ENCODE peak calls at places on chromosomes 1 and 21, in four cellular contexts. T is MCF 10A, U is neural crest cell, L is spleen. K is an unnamed sample.

GRCh38 chr1:225409051-225409450 is 18.8 kb downstream of the LBR start:
- DNase-seq in L (no peak), T (no peak), U (no peak), K (no peak)

GRCh38 chr1:65238010-65238409 is 71.3 kb upstream of the DNAJC6 start:
- DNase-seq in U (no peak), T (no peak), L (no peak), K (no peak)

GRCh38 chr1:32100359-32100758 is 7.5 kb upstream of the KPNA6 start:
- DNase-seq in T (no peak), U (no peak), L (peak), K (no peak)

GRCh38 chr1:208086116-208086515 is 158.1 kb downstream of the PLXNA2 start:
- DNase-seq in L (no peak), U (no peak), T (no peak), K (no peak)

GRCh38 chr1:101507547-101507971 is 270.7 kb downstream of the S1PR1 start:
- DNase-seq in U (no peak), T (no peak), L (no peak), K (no peak)

GRCh38 chr21:38869946-38870345 is 64.2 kb downstream of the ETS2 start:
- DNase-seq in T (no peak), U (no peak), L (no peak), K (no peak)

GRCh38 chr1:7454052-7454815 is 316.9 kb upstream of the VAMP3 start:
- DNase-seq in T (no peak), U (peak), L (no peak), K (no peak)

GRCh38 chr1:12285496-12286143 is 55.8 kb downstream of the VPS13D start:
- DNase-seq in U (no peak), T (no peak), L (no peak), K (no peak)

GRCh38 chr1:43444151-43444826 is 9.4 kb downstream of the HYI start:
- DNase-seq in U (no peak), T (no peak), L (peak), K (no peak)

GRCh38 chr1:100452641-100453040 is 85.3 kb upstream of the GPR88 start:
- DNase-seq in T (no peak), U (no peak), L (no peak), K (no peak)

GRCh38 chr1:245695211-245695610 is 540.4 kb downstream of the KIF26B start:
- DNase-seq in T (no peak), L (peak), U (no peak), K (peak)

GRCh38 chr1:107404756-107405155 is 263.9 kb downstream of the NTNG1 start:
- DNase-seq in L (no peak), T (peak), U (no peak), K (no peak)

GRCh38 chr1:203666621-203667020 is 40.0 kb downstream of the ATP2B4 start:
- DNase-seq in T (no peak), U (no peak), L (no peak), K (no peak)

GRCh38 chr21:38661296-38662223 is 144.2 kb upstream of the ETS2 start:
- DNase-seq in U (peak), L (peak), T (no peak), K (no peak)

GRCh38 chr1:180623579-180624347 is 8.1 kb upstream of the XPR1 start:
- DNase-seq in L (no peak), U (no peak), T (peak), K (no peak)
- TF ChIP-seq CTCF in L (no peak), U (peak), T (no peak), K (peak)

DNA sequence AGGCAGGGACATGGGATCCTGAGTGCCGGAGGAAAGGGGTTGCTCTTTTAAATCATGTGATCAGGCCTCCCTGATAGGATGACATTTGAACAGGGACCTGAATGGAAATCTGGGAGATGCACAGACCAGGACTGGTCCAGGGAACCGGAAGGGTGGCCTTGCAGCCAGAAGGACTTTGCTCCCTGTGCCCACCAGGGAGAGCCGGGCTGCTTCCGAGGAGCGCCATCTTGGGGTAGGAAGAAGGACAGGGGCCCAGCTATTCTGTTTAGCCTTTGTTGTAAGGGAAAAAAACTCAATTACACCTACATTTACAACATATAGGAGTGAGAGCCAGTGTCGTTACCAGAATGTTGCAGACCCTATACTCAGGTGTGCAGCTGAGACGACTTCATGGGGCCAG is 5.5 kb downstream of the KLHDC7A start:
- DNase-seq in L (peak), U (peak), T (no peak), K (no peak)
- TF ChIP-seq CTCF in L (no peak), U (peak), T (no peak), K (no peak)

GRCh38 chr1:21814241-21814918 is 2.3 kb downstream of the LDLRAD2 start:
- DNase-seq in U (peak), L (peak), T (no peak), K (no peak)
- TF ChIP-seq CTCF in U (peak), L (peak), T (no peak), K (peak)

DNA sequence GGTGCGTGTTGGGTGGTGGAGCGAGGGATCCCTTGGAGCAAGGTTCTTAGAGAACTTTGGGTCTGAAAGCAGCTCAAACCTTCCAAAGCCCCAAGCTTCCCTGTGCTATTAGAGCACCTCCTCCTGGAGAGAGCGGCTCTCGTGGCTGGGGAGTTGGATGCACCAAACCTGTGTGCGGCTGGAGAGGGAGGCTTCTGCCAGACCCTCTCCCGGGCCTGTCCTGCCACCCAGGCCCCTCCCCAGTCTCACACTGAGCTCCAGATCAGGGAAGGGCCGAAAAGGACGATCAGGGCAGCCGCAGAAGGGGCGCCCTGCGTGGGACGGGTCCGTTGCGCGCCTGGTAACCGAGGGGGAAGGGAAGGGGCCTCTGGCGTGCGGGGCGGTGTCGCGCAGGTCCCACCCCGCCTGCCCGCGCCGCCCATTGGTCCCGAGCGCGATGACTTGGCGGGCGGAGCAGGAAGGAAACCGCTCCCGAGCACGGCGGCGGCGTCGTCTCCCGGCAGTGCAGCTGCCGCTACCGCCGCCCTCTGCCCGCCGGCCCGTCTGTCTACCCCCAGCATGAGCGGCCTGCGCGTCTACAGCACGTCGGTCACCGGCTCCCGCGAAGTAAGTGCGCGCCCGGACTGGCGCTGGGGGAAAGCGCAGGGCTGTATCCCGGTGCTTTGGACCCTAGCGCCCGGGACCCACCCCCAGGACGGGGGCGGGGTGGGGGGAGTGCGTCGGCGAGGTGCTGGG is at the start of gene SH3BGRL3:
- DNase-seq in U (peak), T (peak), L (peak), K (no peak)
- TF ChIP-seq CTCF in U (peak), T (no peak), L (peak), K (peak)

GRCh38 chr1:212699104-212699838 is 369 bp downstream of the BATF3 start:
- DNase-seq in U (peak), L (peak), T (peak), K (no peak)
- TF ChIP-seq CTCF in U (peak), L (peak), T (peak), K (peak)

GRCh38 chr21:42010507-42011493 is 640 bp upstream of the ZBTB21 start:
- DNase-seq in L (peak), U (no peak), T (peak), K (no peak)
- TF ChIP-seq CTCF in L (no peak), U (peak), T (no peak), K (peak)

GRCh38 chr1:102566182-102566581 is 542.1 kb downstream of the COL11A1 start:
- DNase-seq in T (no peak), L (no peak), U (no peak), K (no peak)
- TF ChIP-seq CTCF in T (no peak), L (no peak), U (no peak), K (peak)

GRCh38 chr1:152960452-152961044 is 9.9 kb upstream of the SPRR4 start:
- DNase-seq in L (no peak), T (no peak), U (no peak), K (no peak)
- TF ChIP-seq CTCF in L (no peak), T (no peak), U (no peak), K (no peak)

DNA sequence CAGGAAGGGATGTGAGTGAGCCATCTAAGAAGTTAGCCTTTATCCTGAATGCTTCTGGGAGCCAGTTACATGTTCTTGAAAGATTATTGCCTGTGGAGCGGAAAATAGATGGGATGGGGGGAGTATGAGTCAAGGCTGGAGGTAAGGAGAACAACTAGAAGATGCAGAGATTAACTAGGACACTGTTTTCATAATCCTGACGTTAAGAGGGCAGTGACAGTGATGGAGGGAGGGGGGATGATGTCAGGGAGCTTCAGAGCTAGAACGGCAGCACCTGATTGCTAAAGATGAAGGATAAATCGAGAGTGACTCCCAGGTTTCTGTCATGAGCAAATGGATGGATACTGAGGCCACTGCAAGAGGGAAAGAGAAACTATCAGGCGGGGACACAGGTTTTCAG is 10.0 kb upstream of the RCSD1 start:
- DNase-seq in L (no peak), U (no peak), T (no peak), K (no peak)
- TF ChIP-seq CTCF in L (no peak), U (no peak), T (no peak), K (no peak)

GRCh38 chr1:229368347-229368746 is 25.5 kb upstream of the CCSAP start:
- DNase-seq in L (no peak), T (no peak), U (no peak), K (no peak)

GRCh38 chr1:229373395-229373794 is 30.5 kb upstream of the CCSAP start:
- DNase-seq in T (no peak), U (no peak), L (no peak), K (no peak)

GRCh38 chr1:229371624-229372023 is 28.8 kb upstream of the CCSAP start:
- DNase-seq in T (peak), U (no peak), L (no peak), K (no peak)

GRCh38 chr1:229372251-229372650 is 29.4 kb upstream of the CCSAP start:
- DNase-seq in T (peak), U (no peak), L (no peak), K (no peak)

GRCh38 chr1:229370601-229371021 is 27.8 kb upstream of the CCSAP start:
- DNase-seq in U (no peak), T (no peak), L (no peak), K (no peak)
- TF ChIP-seq CTCF in U (no peak), T (no peak), L (no peak), K (peak)

K was measured in chondrocyte.